ENCODE peak calls at places on chromosomes 11 and 22, in eight cellular contexts. One of them, this sample, is unnamed.

GRCh38 chr22:45895436-45896152 is 81.4 kb downstream of the WNT7B start:
- DNase-seq in prostate gland: no peak
- DNase-seq in heart right ventricle: no peak
- DNase-seq in thoracic aorta: no peak
- DNase-seq in GM13976: no peak
- DNase-seq in osteoblast: peak
- DNase-seq in GM23338: no peak
- DNase-seq in neural progenitor cell: no peak
- DNase-seq in this sample: no peak

GRCh38 chr11:122671270-122671906 is 15.9 kb downstream of the UBASH3B start:
- DNase-seq in heart right ventricle: peak
- DNase-seq in prostate gland: no peak
- DNase-seq in GM13976: no peak
- DNase-seq in thoracic aorta: no peak
- DNase-seq in osteoblast: peak
- DNase-seq in GM23338: no peak
- DNase-seq in neural progenitor cell: no peak
- DNase-seq in this sample: no peak

GRCh38 chr22:46742576-46743221 is 4.6 kb upstream of the CERK start:
- DNase-seq in GM23338: no peak
- DNase-seq in thoracic aorta: no peak
- DNase-seq in GM13976: no peak
- DNase-seq in prostate gland: no peak
- DNase-seq in osteoblast: peak
- DNase-seq in neural progenitor cell: no peak
- DNase-seq in heart right ventricle: no peak
- DNase-seq in this sample: no peak

GRCh38 chr11:109527496-109527895 is 105.5 kb downstream of the C11orf87 start:
- DNase-seq in heart right ventricle: no peak
- DNase-seq in neural progenitor cell: no peak
- DNase-seq in thoracic aorta: no peak
- DNase-seq in osteoblast: no peak
- DNase-seq in GM13976: no peak
- DNase-seq in GM23338: no peak
- DNase-seq in prostate gland: no peak
- DNase-seq in this sample: no peak

GRCh38 chr11:14544611-14545010 is 24.4 kb upstream of the PSMA1 start:
- DNase-seq in osteoblast: peak
- DNase-seq in thoracic aorta: no peak
- DNase-seq in heart right ventricle: no peak
- DNase-seq in GM23338: no peak
- DNase-seq in neural progenitor cell: no peak
- DNase-seq in prostate gland: no peak
- DNase-seq in GM13976: peak
- DNase-seq in this sample: no peak

GRCh38 chr11:71215372-71215965 is 36.9 kb downstream of the SHANK2 start:
- DNase-seq in GM23338: no peak
- DNase-seq in heart right ventricle: no peak
- DNase-seq in GM13976: no peak
- DNase-seq in neural progenitor cell: no peak
- DNase-seq in thoracic aorta: no peak
- DNase-seq in osteoblast: peak
- DNase-seq in prostate gland: no peak
- DNase-seq in this sample: no peak

GRCh38 chr11:95419915-95420314 is 188.9 kb upstream of the SESN3 start:
- DNase-seq in GM23338: no peak
- DNase-seq in neural progenitor cell: no peak
- DNase-seq in heart right ventricle: no peak
- DNase-seq in prostate gland: no peak
- DNase-seq in GM13976: no peak
- DNase-seq in thoracic aorta: no peak
- DNase-seq in osteoblast: peak
- DNase-seq in this sample: no peak

GRCh38 chr11:73143126-73143838 is 1.2 kb upstream of the FCHSD2 start:
- DNase-seq in thoracic aorta: no peak
- DNase-seq in GM23338: no peak
- DNase-seq in prostate gland: no peak
- DNase-seq in osteoblast: peak
- DNase-seq in heart right ventricle: no peak
- DNase-seq in GM13976: peak
- DNase-seq in neural progenitor cell: peak
- DNase-seq in this sample: no peak

GRCh38 chr22:48660104-48660794 is 1167.4 kb downstream of the BRD1 start:
- DNase-seq in heart right ventricle: no peak
- DNase-seq in GM13976: no peak
- DNase-seq in neural progenitor cell: no peak
- DNase-seq in osteoblast: no peak
- DNase-seq in thoracic aorta: no peak
- DNase-seq in GM23338: no peak
- DNase-seq in prostate gland: no peak
- DNase-seq in this sample: no peak

GRCh38 chr11:129980086-129980485 is 22.5 kb downstream of the PRDM10 start:
- DNase-seq in GM23338: no peak
- DNase-seq in thoracic aorta: no peak
- DNase-seq in prostate gland: no peak
- DNase-seq in osteoblast: no peak
- DNase-seq in heart right ventricle: no peak
- DNase-seq in neural progenitor cell: no peak
- DNase-seq in GM13976: no peak
- DNase-seq in this sample: no peak

GRCh38 chr11:97060184-97060583 is 670.4 kb downstream of the JRKL start:
- DNase-seq in prostate gland: no peak
- DNase-seq in thoracic aorta: no peak
- DNase-seq in heart right ventricle: no peak
- DNase-seq in GM13976: no peak
- DNase-seq in neural progenitor cell: no peak
- DNase-seq in osteoblast: no peak
- DNase-seq in GM23338: no peak
- DNase-seq in this sample: no peak

GRCh38 chr11:72751293-72752087 is 718 bp downstream of the ARAP1 start:
- DNase-seq in prostate gland: no peak
- DNase-seq in heart right ventricle: no peak
- DNase-seq in thoracic aorta: no peak
- DNase-seq in osteoblast: peak
- DNase-seq in GM13976: no peak
- DNase-seq in GM23338: peak
- DNase-seq in neural progenitor cell: no peak
- DNase-seq in this sample: no peak

GRCh38 chr11:72069787-72070251 is 10.5 kb downstream of the NUMA1 start:
- DNase-seq in GM23338: peak
- DNase-seq in osteoblast: peak
- DNase-seq in thoracic aorta: peak
- DNase-seq in prostate gland: peak
- DNase-seq in heart right ventricle: peak
- DNase-seq in neural progenitor cell: peak
- DNase-seq in GM13976: no peak
- DNase-seq in this sample: peak

GRCh38 chr22:27851974-27852713 is 50.6 kb upstream of the MN1 start:
- DNase-seq in GM13976: no peak
- DNase-seq in neural progenitor cell: peak
- DNase-seq in thoracic aorta: no peak
- DNase-seq in osteoblast: no peak
- DNase-seq in heart right ventricle: no peak
- DNase-seq in prostate gland: no peak
- DNase-seq in GM23338: no peak
- DNase-seq in this sample: no peak

GRCh38 chr22:27863001-27863400 is 56.1 kb downstream of the PITPNB start:
- DNase-seq in prostate gland: no peak
- DNase-seq in GM13976: no peak
- DNase-seq in neural progenitor cell: no peak
- DNase-seq in thoracic aorta: no peak
- DNase-seq in heart right ventricle: no peak
- DNase-seq in osteoblast: no peak
- DNase-seq in GM23338: no peak
- DNase-seq in this sample: no peak

GRCh38 chr22:27853404-27853803 is 51.8 kb upstream of the MN1 start:
- DNase-seq in osteoblast: no peak
- DNase-seq in heart right ventricle: no peak
- DNase-seq in GM13976: no peak
- DNase-seq in neural progenitor cell: no peak
- DNase-seq in prostate gland: no peak
- DNase-seq in GM23338: no peak
- DNase-seq in thoracic aorta: no peak
- DNase-seq in this sample: no peak

GRCh38 chr22:27859336-27859735 is 57.8 kb upstream of the MN1 start:
- DNase-seq in heart right ventricle: no peak
- DNase-seq in thoracic aorta: no peak
- DNase-seq in osteoblast: no peak
- DNase-seq in GM13976: no peak
- DNase-seq in GM23338: no peak
- DNase-seq in prostate gland: no peak
- DNase-seq in neural progenitor cell: no peak
- DNase-seq in this sample: no peak

GRCh38 chr22:27857441-27857840 is 55.9 kb upstream of the MN1 start:
- DNase-seq in heart right ventricle: no peak
- DNase-seq in GM13976: no peak
- DNase-seq in osteoblast: no peak
- DNase-seq in thoracic aorta: no peak
- DNase-seq in GM23338: no peak
- DNase-seq in neural progenitor cell: no peak
- DNase-seq in prostate gland: no peak
- DNase-seq in this sample: no peak
- TF ChIP-seq CTCF in heart right ventricle: no peak
- TF ChIP-seq CTCF in GM13976: no peak
- TF ChIP-seq CTCF in osteoblast: no peak
- TF ChIP-seq CTCF in thoracic aorta: no peak
- TF ChIP-seq CTCF in GM23338: no peak
- TF ChIP-seq CTCF in neural progenitor cell: no peak
- TF ChIP-seq CTCF in prostate gland: no peak
- TF ChIP-seq CTCF in this sample: no peak

DNA sequence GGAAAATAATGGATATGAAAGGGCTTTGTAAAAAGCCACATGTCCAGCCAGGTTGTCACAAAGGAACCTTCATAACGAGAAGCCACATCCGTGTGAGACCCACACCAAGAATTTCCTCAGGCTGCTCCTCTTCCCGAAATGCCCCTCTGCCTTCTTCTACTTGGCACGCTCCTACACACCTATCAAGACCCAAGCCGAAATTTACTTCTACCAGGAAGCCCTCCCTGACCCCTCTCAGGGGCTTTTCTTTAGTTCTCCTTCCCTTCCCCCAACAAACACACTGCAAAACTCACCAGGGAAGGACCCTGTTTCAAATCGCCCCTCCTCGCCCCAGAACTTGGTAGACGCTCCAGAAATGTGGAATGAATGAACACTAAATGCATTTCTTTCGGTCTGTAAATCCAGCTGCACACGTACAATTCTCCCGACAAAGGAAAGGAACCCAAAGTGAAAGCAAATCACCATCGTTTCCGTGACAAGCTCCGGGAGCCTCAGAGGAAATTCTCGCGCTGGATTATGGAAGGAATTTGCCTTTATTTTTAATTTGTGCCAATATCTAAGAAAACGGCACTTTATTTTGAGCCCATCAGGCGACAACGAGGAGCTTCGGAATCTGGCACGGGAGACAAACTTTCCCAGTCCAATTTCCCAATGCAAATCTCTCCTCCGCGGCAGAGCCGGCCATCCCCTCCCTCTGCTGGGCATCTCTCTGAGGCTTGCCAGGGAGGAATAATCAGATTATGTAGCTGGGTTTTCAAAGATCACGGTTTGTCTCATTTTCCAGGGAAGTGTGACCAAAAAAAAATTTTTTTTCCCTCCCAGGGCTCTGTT is 13.2 kb upstream of the SHISAL1 start:
- DNase-seq in GM13976: no peak
- DNase-seq in GM23338: no peak
- DNase-seq in prostate gland: no peak
- DNase-seq in neural progenitor cell: peak
- DNase-seq in thoracic aorta: no peak
- DNase-seq in heart right ventricle: no peak
- DNase-seq in osteoblast: peak
- DNase-seq in this sample: no peak
- TF ChIP-seq CTCF in GM13976: no peak
- TF ChIP-seq CTCF in GM23338: no peak
- TF ChIP-seq CTCF in prostate gland: no peak
- TF ChIP-seq CTCF in neural progenitor cell: peak
- TF ChIP-seq CTCF in thoracic aorta: no peak
- TF ChIP-seq CTCF in heart right ventricle: no peak
- TF ChIP-seq CTCF in osteoblast: peak
- TF ChIP-seq CTCF in this sample: no peak

GRCh38 chr11:121032546-121032945 is 8.6 kb downstream of the TBCEL start:
- DNase-seq in GM23338: no peak
- DNase-seq in thoracic aorta: no peak
- DNase-seq in GM13976: no peak
- DNase-seq in prostate gland: no peak
- DNase-seq in heart right ventricle: no peak
- DNase-seq in neural progenitor cell: no peak
- DNase-seq in osteoblast: no peak
- DNase-seq in this sample: no peak
- TF ChIP-seq CTCF in GM23338: peak
- TF ChIP-seq CTCF in thoracic aorta: no peak
- TF ChIP-seq CTCF in GM13976: no peak
- TF ChIP-seq CTCF in prostate gland: no peak
- TF ChIP-seq CTCF in heart right ventricle: no peak
- TF ChIP-seq CTCF in neural progenitor cell: no peak
- TF ChIP-seq CTCF in osteoblast: no peak
- TF ChIP-seq CTCF in this sample: no peak

GRCh38 chr11:30019481-30019880 is 2.7 kb upstream of the KCNA4 start:
- DNase-seq in osteoblast: no peak
- DNase-seq in heart right ventricle: no peak
- DNase-seq in neural progenitor cell: no peak
- DNase-seq in GM23338: no peak
- DNase-seq in thoracic aorta: no peak
- DNase-seq in prostate gland: no peak
- DNase-seq in GM13976: no peak
- DNase-seq in this sample: no peak

GRCh38 chr11:30017467-30017895 is 651 bp upstream of the KCNA4 start:
- DNase-seq in osteoblast: no peak
- DNase-seq in GM13976: no peak
- DNase-seq in prostate gland: no peak
- DNase-seq in heart right ventricle: no peak
- DNase-seq in GM23338: peak
- DNase-seq in thoracic aorta: no peak
- DNase-seq in neural progenitor cell: peak
- DNase-seq in this sample: no peak

GRCh38 chr11:30015725-30016449 is 943 bp downstream of the KCNA4 start:
- DNase-seq in GM13976: no peak
- DNase-seq in GM23338: peak
- DNase-seq in thoracic aorta: no peak
- DNase-seq in neural progenitor cell: peak
- DNase-seq in prostate gland: no peak
- DNase-seq in heart right ventricle: no peak
- DNase-seq in osteoblast: no peak
- DNase-seq in this sample: no peak

GRCh38 chr11:30018443-30018842 is 1.6 kb upstream of the KCNA4 start:
- DNase-seq in osteoblast: no peak
- DNase-seq in thoracic aorta: no peak
- DNase-seq in heart right ventricle: no peak
- DNase-seq in neural progenitor cell: no peak
- DNase-seq in GM13976: no peak
- DNase-seq in GM23338: peak
- DNase-seq in prostate gland: no peak
- DNase-seq in this sample: no peak

GRCh38 chr11:30016588-30017363 is at the start of gene KCNA4:
- DNase-seq in osteoblast: no peak
- DNase-seq in prostate gland: no peak
- DNase-seq in neural progenitor cell: peak
- DNase-seq in heart right ventricle: peak
- DNase-seq in GM23338: peak
- DNase-seq in thoracic aorta: no peak
- DNase-seq in GM13976: no peak
- DNase-seq in this sample: no peak
- TF ChIP-seq CTCF in osteoblast: no peak
- TF ChIP-seq CTCF in prostate gland: no peak
- TF ChIP-seq CTCF in neural progenitor cell: peak
- TF ChIP-seq CTCF in heart right ventricle: peak
- TF ChIP-seq CTCF in GM23338: peak
- TF ChIP-seq CTCF in thoracic aorta: no peak
- TF ChIP-seq CTCF in GM13976: no peak
- TF ChIP-seq CTCF in this sample: no peak

GRCh38 chr22:50582562-50583293 is at the start of gene CHKB:
- DNase-seq in heart right ventricle: peak
- DNase-seq in GM13976: peak
- DNase-seq in osteoblast: peak
- DNase-seq in prostate gland: peak
- DNase-seq in neural progenitor cell: peak
- DNase-seq in GM23338: peak
- DNase-seq in thoracic aorta: peak
- DNase-seq in this sample: peak
- TF ChIP-seq CTCF in heart right ventricle: no peak
- TF ChIP-seq CTCF in GM13976: peak
- TF ChIP-seq CTCF in osteoblast: no peak
- TF ChIP-seq CTCF in prostate gland: no peak
- TF ChIP-seq CTCF in neural progenitor cell: no peak
- TF ChIP-seq CTCF in GM23338: no peak
- TF ChIP-seq CTCF in thoracic aorta: no peak
- TF ChIP-seq CTCF in this sample: no peak